ENCODE peak calls at places on chromosomes 4 and X, in seven cellular contexts. U, T, P, N, J, W and A are unnamed samples.

GRCh38 chr4:80035336-80035735 is 37.7 kb downstream of the ANTXR2 start:
- DNase-seq in U (no peak), T (no peak), P (peak), N (no peak), J (no peak), W (no peak), A (no peak)

GRCh38 chrX:106999002-106999975 is 723 bp downstream of the MORC4 start:
- DNase-seq in U (peak), T (peak), P (peak), N (peak), J (peak), W (peak), A (peak)

GRCh38 chrX:107736781-107737531 is 38.6 kb downstream of the TSC22D3 start:
- DNase-seq in U (no peak), T (no peak), P (no peak), N (no peak), J (peak), W (no peak), A (no peak)

GRCh38 chrX:115284877-115285276 is 4.6 kb upstream of the LUZP4 start:
- DNase-seq in U (no peak), T (no peak), P (no peak), N (no peak), J (no peak), W (no peak), A (no peak)

GRCh38 chr4:159508917-159509500 is 406.1 kb downstream of the RAPGEF2 start:
- DNase-seq in U (no peak), T (no peak), P (no peak), N (no peak), J (no peak), W (no peak), A (no peak)

GRCh38 chr4:152536545-152537182 is 772 bp upstream of the FBXW7 start:
- DNase-seq in U (no peak), T (peak), P (peak), N (no peak), J (peak), W (no peak), A (no peak)

GRCh38 chrX:17377047-17377692 is 2.2 kb downstream of the NHS start:
- DNase-seq in U (no peak), T (peak), P (peak), N (peak), J (peak), W (no peak), A (no peak)

GRCh38 chr4:165537028-165537648 is 158.3 kb downstream of the CPE start:
- DNase-seq in U (peak), T (peak), P (no peak), N (peak), J (no peak), W (no peak), A (peak)

GRCh38 chr4:99651370-99651769 is 6.3 kb downstream of the C4orf54 start:
- DNase-seq in U (no peak), T (no peak), P (no peak), N (no peak), J (no peak), W (no peak), A (no peak)

GRCh38 chrX:143633530-143634372 is 2.1 kb downstream of the SLITRK4 start:
- DNase-seq in U (no peak), T (no peak), P (no peak), N (no peak), J (no peak), W (no peak), A (no peak)

GRCh38 chr4:3409571-3410091 is 32.1 kb upstream of the HGFAC start:
- DNase-seq in U (no peak), T (no peak), P (peak), N (no peak), J (no peak), W (no peak), A (no peak)

GRCh38 chrX:106670631-106671030 is 55.9 kb upstream of the RNF128 start:
- DNase-seq in U (no peak), T (no peak), P (no peak), N (no peak), J (no peak), W (no peak), A (no peak)

GRCh38 chr4:53314257-53314656 is 51.6 kb downstream of the SCFD2 start:
- DNase-seq in U (no peak), T (no peak), P (no peak), N (no peak), J (no peak), W (no peak), A (no peak)

GRCh38 chrX:111376897-111377601 is 34.9 kb downstream of the DCX start:
- DNase-seq in U (no peak), T (no peak), P (no peak), N (no peak), J (no peak), W (no peak), A (no peak)

GRCh38 chrX:63930140-63930539 is 145.1 kb upstream of the ARHGEF9 start:
- DNase-seq in U (no peak), T (peak), P (no peak), N (no peak), J (no peak), W (no peak), A (peak)

GRCh38 chr4:1683371-1683902 is 676 bp downstream of the FAM53A start:
- DNase-seq in U (no peak), T (no peak), P (peak), N (no peak), J (peak), W (no peak), A (peak)

GRCh38 chr4:10354746-10355145 is 102.5 kb downstream of the ZNF518B start:
- DNase-seq in U (no peak), T (no peak), P (no peak), N (no peak), J (no peak), W (no peak), A (no peak)

GRCh38 chrX:21723097-21723496 is 34.8 kb downstream of the SMPX start:
- DNase-seq in U (no peak), T (no peak), P (no peak), N (no peak), J (no peak), W (no peak), A (no peak)

GRCh38 chr4:98501383-98501782 is 157.0 kb downstream of the TSPAN5 start:
- DNase-seq in U (no peak), T (peak), P (no peak), N (no peak), J (no peak), W (no peak), A (no peak)

GRCh38 chrX:69759921-69760625 is 144.2 kb downstream of the EDA start:
- DNase-seq in U (no peak), T (no peak), P (no peak), N (no peak), J (no peak), W (no peak), A (no peak)

GRCh38 chr4:83010111-83010521 is 507 bp downstream of the LIN54 start:
- DNase-seq in U (no peak), T (no peak), P (no peak), N (no peak), J (no peak), W (no peak), A (peak)

GRCh38 chrX:110123331-110123782 is 120.4 kb downstream of the TMEM164 start:
- DNase-seq in U (no peak), T (no peak), P (no peak), N (no peak), J (no peak), W (no peak), A (no peak)

GRCh38 chr4:48267574-48267973 is 2.1 kb downstream of the TEC start:
- DNase-seq in U (no peak), T (no peak), P (no peak), N (no peak), J (no peak), W (no peak), A (no peak)

GRCh38 chr4:48270516-48270897 is 869 bp upstream of the TEC start:
- DNase-seq in U (no peak), T (no peak), P (no peak), N (no peak), J (no peak), W (no peak), A (no peak)

GRCh38 chr4:48269861-48270515 is 350 bp upstream of the TEC start:
- DNase-seq in U (peak), T (peak), P (peak), N (peak), J (peak), W (peak), A (peak)

GRCh38 chr4:48271048-48271452 is 1.4 kb upstream of the TEC start:
- DNase-seq in U (no peak), T (no peak), P (no peak), N (no peak), J (no peak), W (no peak), A (peak)

DNA sequence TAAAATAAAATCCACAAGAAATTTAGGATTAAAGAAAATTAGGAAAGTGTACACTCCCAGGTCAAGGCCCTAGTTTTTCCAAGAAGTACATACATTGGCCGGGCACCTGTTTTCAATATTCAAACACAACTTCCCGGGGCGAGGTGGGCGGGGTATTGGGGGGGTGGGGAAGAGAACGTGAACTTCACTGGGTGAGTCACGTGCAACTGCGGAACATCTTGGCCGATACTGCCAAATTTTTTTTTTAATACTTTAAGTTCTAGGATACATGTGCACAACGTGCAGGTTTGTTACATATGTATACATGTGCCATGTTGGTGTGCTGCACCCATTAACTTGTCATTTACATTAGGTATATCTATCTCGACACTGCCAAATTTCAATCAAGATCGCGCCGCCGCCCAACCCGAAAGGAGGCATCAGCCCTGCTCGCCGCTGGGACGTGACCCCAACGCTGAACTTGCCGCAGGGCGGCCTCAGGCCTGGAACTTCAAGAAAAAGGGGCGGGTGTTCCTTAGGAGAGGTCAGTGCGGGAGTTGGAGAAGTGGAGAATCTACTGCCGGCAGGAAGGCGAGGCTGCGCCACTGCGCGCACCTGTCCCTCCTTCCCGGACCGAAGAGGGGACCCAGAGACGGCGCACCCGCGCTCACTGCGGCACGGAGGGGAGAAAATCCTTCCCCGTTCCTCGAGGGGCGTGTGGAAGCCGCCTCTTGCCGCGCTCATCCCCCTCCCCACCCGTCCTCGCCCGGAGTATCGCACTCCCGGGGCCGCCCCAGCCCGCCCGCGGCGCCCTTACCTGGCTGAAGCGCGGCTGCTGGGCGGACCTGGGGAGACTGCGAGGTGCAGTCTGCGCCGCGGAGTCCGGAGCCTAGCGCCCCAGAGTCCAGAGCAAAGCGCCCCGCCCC is at the start of gene TEC:
- DNase-seq in U (peak), T (peak), P (peak), N (peak), J (peak), W (peak), A (peak)
- TF ChIP-seq POLR2A in U (peak), T (peak), P (peak), N (peak), J (peak), W (no peak), A (peak)

GRCh38 chrX:47233333-47234113 is 714 bp downstream of the USP11 start:
- DNase-seq in U (peak), T (peak), P (peak), N (peak), J (peak), W (peak), A (peak)
- TF ChIP-seq POLR2A in U (peak), T (no peak), P (no peak), N (peak), J (peak), W (no peak), A (peak)

GRCh38 chrX:51215266-51215665 is 117.4 kb upstream of the NUDT10 start:
- DNase-seq in U (no peak), T (no peak), P (no peak), N (no peak), J (no peak), W (no peak), A (no peak)
- TF ChIP-seq POLR2A in U (no peak), T (no peak), P (no peak), N (no peak), J (no peak), W (no peak), A (no peak)

DNA sequence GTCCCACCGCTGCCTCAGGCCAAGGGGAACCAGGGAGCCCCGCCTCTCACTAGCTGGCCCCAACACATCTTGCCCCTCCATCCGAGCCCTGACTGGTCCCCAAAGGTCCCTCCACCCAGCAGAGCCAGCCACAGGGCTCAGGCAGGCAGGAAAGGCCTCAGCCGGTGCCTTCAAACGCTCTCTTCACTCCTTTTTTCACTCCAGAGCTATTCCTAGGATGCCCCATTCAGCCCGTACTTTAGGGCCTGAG is 1.5 kb upstream of the ARHGAP4 start:
- DNase-seq in U (no peak), T (no peak), P (no peak), N (no peak), J (no peak), W (no peak), A (peak)
- TF ChIP-seq POLR2A in U (no peak), T (no peak), P (no peak), N (no peak), J (no peak), W (no peak), A (no peak)

GRCh38 chr4:40629401-40630334 is at the start of gene RBM47:
- DNase-seq in U (peak), T (peak), P (peak), N (peak), J (peak), W (peak), A (no peak)
- TF ChIP-seq POLR2A in U (peak), T (no peak), P (peak), N (peak), J (peak), W (no peak), A (no peak)

GRCh38 chr4:146245899-146246298 is 31.6 kb downstream of the REELD1 start:
- DNase-seq in U (no peak), T (no peak), P (no peak), N (no peak), J (peak), W (no peak), A (no peak)

GRCh38 chr4:146243883-146244277 is 29.5 kb downstream of the REELD1 start:
- DNase-seq in U (no peak), T (no peak), P (no peak), N (no peak), J (no peak), W (no peak), A (no peak)

GRCh38 chr4:146243141-146243882 is 29.0 kb downstream of the REELD1 start:
- DNase-seq in U (peak), T (no peak), P (peak), N (no peak), J (peak), W (no peak), A (peak)

GRCh38 chr4:146245246-146245645 is 30.9 kb downstream of the REELD1 start:
- DNase-seq in U (no peak), T (no peak), P (peak), N (no peak), J (peak), W (no peak), A (peak)

DNA sequence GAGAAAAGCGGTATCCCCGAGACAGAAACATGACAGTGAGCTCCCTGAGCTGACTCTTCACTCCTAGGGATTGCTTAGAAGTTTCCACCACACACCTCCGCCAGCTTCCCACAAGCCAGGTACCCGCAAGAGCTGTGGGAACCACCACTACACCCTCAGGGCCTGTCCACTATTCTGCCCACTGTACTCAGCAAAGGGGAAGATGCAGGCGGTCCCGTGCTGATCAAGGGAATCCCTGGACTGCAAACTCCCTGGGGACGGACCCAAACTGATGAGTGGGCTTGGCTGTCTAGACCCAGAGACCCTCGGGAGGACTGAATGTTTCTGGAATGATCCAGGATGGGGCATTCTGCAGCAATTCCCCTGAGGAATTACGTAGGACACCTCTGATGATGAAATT is 30.2 kb downstream of the REELD1 start:
- DNase-seq in U (no peak), T (no peak), P (no peak), N (no peak), J (no peak), W (no peak), A (no peak)
- TF ChIP-seq POLR2A in U (no peak), T (no peak), P (no peak), N (no peak), J (no peak), W (no peak), A (no peak)

GRCh38 chr4:110196871-110197420 is 1.5 kb downstream of the ELOVL6 start:
- DNase-seq in U (peak), T (no peak), P (peak), N (peak), J (peak), W (peak), A (peak)

GRCh38 chr4:110198472-110199419 is at the start of gene ELOVL6:
- DNase-seq in U (no peak), T (peak), P (peak), N (peak), J (peak), W (peak), A (peak)

GRCh38 chr4:110196206-110196870 is 2.1 kb downstream of the ELOVL6 start:
- DNase-seq in U (peak), T (no peak), P (peak), N (peak), J (peak), W (peak), A (peak)

GRCh38 chr4:110195561-110196205 is 2.7 kb downstream of the ELOVL6 start:
- DNase-seq in U (no peak), T (no peak), P (no peak), N (no peak), J (no peak), W (no peak), A (no peak)

GRCh38 chr4:110197421-110198398 is 705 bp downstream of the ELOVL6 start:
- DNase-seq in U (peak), T (no peak), P (peak), N (peak), J (peak), W (peak), A (peak)
- TF ChIP-seq POLR2A in U (peak), T (peak), P (no peak), N (no peak), J (no peak), W (no peak), A (no peak)

DNA sequence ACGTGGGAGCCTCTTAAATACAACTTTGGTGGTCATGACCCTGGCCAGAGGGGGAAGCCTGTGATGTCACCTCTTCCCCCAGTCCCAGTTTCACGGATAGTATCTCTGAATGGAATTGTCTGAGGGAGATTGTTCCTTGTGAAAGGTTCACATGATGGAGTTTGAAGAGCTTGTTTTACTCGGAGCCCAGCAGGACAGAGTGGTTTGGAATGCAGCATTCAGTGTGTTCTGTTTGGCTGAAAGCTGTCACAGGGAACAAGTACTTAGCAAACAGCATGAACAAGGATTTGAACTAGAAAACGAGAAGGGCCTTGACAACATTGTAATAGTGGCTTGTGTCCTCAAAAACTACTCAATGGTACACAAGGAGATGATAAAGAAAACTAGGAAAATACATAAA is 133.9 kb upstream of the CXorf66 start:
- DNase-seq in U (no peak), T (no peak), P (no peak), N (no peak), J (no peak), W (no peak), A (no peak)
- TF ChIP-seq POLR2A in U (no peak), T (no peak), P (no peak), N (no peak), J (no peak), W (no peak), A (no peak)